ENCODE peak calls at places on chromosomes 4 and X, in six cellular contexts. I is progenitor cell of endocrine pancreas, J is ovary, A is coronary artery, M is AG10803, P is mammary epithelial cell. N is an unnamed sample.

GRCh38 chrX:66039916-66040315 is at the start of gene VSIG4:
- DNase-seq in I (no peak), J (no peak), M (no peak), P (no peak), A (no peak), N (no peak)

GRCh38 chrX:133921764-133922389 is 63.5 kb downstream of the GPC3 start:
- DNase-seq in M (peak), I (peak), J (peak), A (no peak), P (peak), N (no peak)

GRCh38 chr4:152189451-152190179 is 346.3 kb downstream of the FBXW7 start:
- DNase-seq in M (no peak), A (no peak), P (no peak), J (no peak), I (no peak), N (no peak)

GRCh38 chr4:22645481-22646182 is 47.1 kb upstream of the GBA3 start:
- DNase-seq in A (no peak), I (no peak), M (no peak), P (no peak), J (no peak), N (no peak)

GRCh38 chrX:65596270-65596669 is 61.7 kb upstream of the LAS1L start:
- DNase-seq in I (no peak), J (peak), M (peak), A (no peak), P (peak), N (no peak)

GRCh38 chr4:70958681-70959080 is 34.8 kb upstream of the DCK start:
- DNase-seq in P (no peak), M (peak), I (no peak), J (no peak), A (no peak), N (no peak)

GRCh38 chr4:80989921-80990544 is 40.5 kb upstream of the BMP3 start:
- DNase-seq in P (peak), M (peak), I (no peak), A (no peak), J (no peak), N (no peak)

GRCh38 chrX:39813631-39814246 is 284.0 kb downstream of the BCOR start:
- DNase-seq in J (peak), M (peak), A (peak), I (no peak), P (peak), N (no peak)

GRCh38 chr4:106021737-106022410 is 126.6 kb downstream of the NPNT start:
- DNase-seq in A (no peak), P (no peak), I (no peak), M (no peak), J (no peak), N (no peak)

GRCh38 chrX:119150163-119151135 is 22.8 kb upstream of the KIAA1210 start:
- DNase-seq in A (no peak), I (no peak), P (no peak), J (peak), M (no peak), N (no peak)

GRCh38 chrX:123835661-123836371 is 24.0 kb upstream of the XIAP start:
- DNase-seq in J (no peak), A (no peak), P (peak), I (no peak), M (peak), N (no peak)

GRCh38 chr4:71864380-71864779 is 80.5 kb upstream of the GC start:
- DNase-seq in A (no peak), I (no peak), P (no peak), J (no peak), M (no peak), N (no peak)

DNA sequence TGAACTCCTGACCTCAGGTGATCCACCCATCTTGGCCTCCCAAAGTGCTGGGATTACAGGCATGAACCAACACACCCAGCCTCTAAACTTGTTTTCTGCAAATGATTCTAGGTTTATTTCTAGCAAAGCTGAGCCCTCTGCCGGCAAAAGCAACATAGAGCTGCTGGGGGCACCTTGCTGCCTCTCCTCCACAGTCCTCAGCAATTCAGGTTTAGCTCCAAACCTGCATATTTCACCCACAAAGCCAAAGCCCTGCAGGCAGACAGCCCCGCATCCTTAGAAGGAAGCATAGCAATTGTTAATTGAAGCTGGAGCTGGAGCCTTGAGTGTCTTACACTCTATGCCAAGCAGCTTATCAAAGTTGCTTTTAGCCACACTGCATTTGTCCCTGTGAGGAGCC is 24.9 kb upstream of the OCIAD2 start:
- DNase-seq in P (no peak), M (no peak), I (no peak), J (no peak), A (no peak), N (no peak)
- TF ChIP-seq CTCF in P (no peak), M (no peak), I (no peak), J (no peak), A (no peak), N (no peak)

GRCh38 chrX:115013705-115014104 is 3.7 kb downstream of the IL13RA2 start:
- DNase-seq in A (no peak), I (no peak), J (no peak), P (peak), M (peak), N (no peak)

GRCh38 chrX:115017455-115017854 is at the start of gene IL13RA2:
- DNase-seq in J (no peak), I (no peak), M (no peak), A (no peak), P (no peak), N (no peak)

GRCh38 chrX:115018944-115019343 is 1.5 kb upstream of the IL13RA2 start:
- DNase-seq in I (no peak), A (no peak), J (no peak), M (peak), P (peak), N (no peak)

GRCh38 chrX:115021121-115021520 is 3.7 kb upstream of the IL13RA2 start:
- DNase-seq in I (no peak), M (no peak), J (no peak), P (no peak), A (no peak), N (no peak)

DNA sequence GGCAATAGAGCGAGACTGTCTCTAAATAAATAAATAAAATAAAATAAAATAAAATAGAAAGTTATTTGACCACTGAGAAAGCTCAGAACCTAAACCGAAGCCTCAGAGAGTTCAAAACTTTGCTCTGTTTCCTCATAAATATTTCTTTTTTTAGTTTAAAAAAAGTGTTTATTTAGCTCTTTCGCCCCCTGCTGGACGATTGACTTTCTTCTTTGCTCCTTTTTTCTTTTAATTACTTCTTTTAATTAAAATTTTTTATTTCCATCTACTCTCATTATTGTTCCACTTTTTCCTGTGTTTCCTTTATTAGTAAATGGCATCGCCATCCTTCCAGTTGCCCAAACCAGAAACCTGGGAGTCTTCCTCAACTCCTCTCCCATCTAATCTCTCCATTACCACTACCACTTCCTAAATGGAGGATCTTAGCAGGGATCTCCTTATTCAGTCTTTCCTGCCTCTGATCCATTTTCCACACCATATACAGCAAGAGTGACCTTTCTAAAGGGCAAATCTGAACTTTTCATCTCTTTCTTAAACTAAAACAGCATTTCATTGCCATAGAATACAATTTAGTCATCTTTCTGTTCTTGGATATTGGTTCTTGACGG is 728 bp upstream of the IL13RA2 start:
- DNase-seq in M (no peak), P (no peak), I (no peak), J (no peak), A (no peak), N (no peak)
- TF ChIP-seq CTCF in M (peak), P (peak), I (peak), J (no peak), A (no peak), N (peak)

GRCh38 chrX:29528281-29528680 is 687.1 kb upstream of the MAGEB2 start:
- DNase-seq in P (no peak), I (no peak), A (no peak), M (no peak), J (no peak), N (no peak)
- TF ChIP-seq CTCF in P (no peak), I (no peak), A (no peak), M (no peak), J (no peak), N (no peak)

GRCh38 chrX:136762820-136763452 is 17.8 kb downstream of the ARHGEF6 start:
- DNase-seq in P (no peak), J (no peak), M (no peak), I (no peak), A (no peak), N (no peak)

GRCh38 chrX:136761410-136761809 is 19.3 kb downstream of the ARHGEF6 start:
- DNase-seq in J (no peak), A (no peak), M (no peak), P (no peak), I (no peak), N (no peak)

GRCh38 chrX:136764206-136764605 is 16.5 kb downstream of the ARHGEF6 start:
- DNase-seq in J (no peak), P (no peak), I (no peak), A (no peak), M (no peak), N (no peak)

GRCh38 chrX:136755411-136755810 is 25.3 kb downstream of the ARHGEF6 start:
- DNase-seq in I (no peak), A (no peak), J (no peak), M (no peak), P (no peak), N (no peak)

DNA sequence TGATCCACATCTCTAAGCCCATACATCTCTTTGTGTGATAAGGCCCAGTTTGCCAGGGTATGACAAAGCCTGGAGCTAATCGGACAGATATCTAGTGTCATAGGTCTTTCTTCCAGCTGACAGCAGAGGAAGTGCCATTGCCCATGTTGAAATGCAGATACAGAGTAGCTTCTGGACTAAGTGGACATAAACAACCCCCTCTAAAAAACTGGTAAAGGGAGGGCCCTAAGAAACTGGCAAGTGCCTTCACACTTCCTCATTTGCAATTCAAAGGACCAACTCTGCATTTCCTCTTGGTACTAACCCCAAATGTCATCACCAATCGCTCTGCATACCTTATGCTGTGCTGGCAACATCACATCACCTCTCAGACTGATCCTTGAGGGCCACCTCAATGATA is 20.8 kb downstream of the ARHGEF6 start:
- DNase-seq in M (no peak), I (no peak), P (no peak), J (no peak), A (no peak), N (no peak)
- TF ChIP-seq CTCF in M (no peak), I (no peak), P (no peak), J (no peak), A (no peak), N (no peak)

GRCh38 chrX:154375156-154375504 is 696 bp upstream of the FLNA start:
- DNase-seq in I (no peak), A (no peak), J (no peak), M (no peak), P (no peak), N (no peak)

GRCh38 chrX:154373340-154374306 is 811 bp downstream of the FLNA start:
- DNase-seq in P (peak), I (peak), J (peak), A (peak), M (peak), N (no peak)

GRCh38 chrX:154376768-154377167 is 2.3 kb upstream of the EMD start:
- DNase-seq in M (peak), J (peak), A (no peak), P (no peak), I (no peak), N (no peak)

GRCh38 chrX:154372612-154373022 is 1.8 kb downstream of the FLNA start:
- DNase-seq in J (no peak), M (peak), I (no peak), A (no peak), P (no peak), N (no peak)

DNA sequence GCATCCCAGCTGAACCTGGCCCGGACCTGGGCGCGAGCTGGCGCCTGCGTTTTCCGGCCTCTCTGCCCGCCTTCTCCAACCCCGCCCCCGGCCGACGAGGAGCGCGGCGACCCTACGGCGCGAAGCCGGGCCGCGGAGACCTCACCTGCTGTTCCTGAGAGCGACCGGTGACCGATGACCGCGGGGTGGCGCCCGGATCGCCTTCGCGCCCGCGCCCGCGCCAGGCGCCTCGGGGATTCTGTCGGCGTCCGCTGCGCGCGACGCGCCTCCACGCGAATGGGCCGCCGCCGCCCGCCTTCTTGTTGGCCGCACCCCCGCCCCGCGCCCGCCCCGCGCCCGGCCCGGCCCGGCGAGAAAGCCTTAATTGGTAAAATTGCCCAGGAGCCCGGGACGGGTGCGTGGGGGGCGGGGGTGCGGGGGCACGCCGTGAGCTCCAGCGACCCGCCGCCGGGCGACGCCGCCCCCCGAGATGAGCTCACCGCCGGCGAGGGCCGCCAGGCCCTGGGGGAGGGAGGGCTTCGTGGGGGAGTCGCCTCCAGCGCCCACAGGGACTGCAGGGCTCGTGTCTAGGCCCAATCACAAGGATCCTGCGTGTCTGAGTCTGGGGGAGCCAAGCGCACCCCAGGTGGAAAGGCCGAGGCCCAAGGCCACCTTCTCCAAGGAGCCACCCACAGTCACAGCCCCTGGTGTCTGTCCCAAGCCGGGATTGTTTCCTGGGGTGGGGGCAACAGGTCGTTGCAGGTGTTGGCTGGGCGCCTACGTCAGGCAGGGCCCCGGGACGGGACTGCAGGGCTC is at the start of gene FLNA:
- DNase-seq in P (no peak), J (peak), M (peak), A (no peak), I (peak), N (no peak)
- TF ChIP-seq CTCF in P (no peak), J (no peak), M (no peak), A (no peak), I (peak), N (no peak)